ENCODE peak calls at places on chromosome 2, in eight cellular contexts. A is astrocyte, V is prostate gland, H is tibial artery, S is HCT116, G is K562, Y is fibroblast of lung, B is IMR-90. X is an unnamed sample.

GRCh38 chr2:205996156-205996555 is 89.8 kb downstream of the INO80D start:
- DNase-seq in A (no peak), H (no peak), B (no peak), S (no peak), V (no peak), Y (no peak), G (no peak), X (no peak)

GRCh38 chr2:46170611-46171385 is 126.4 kb upstream of the EPAS1 start:
- DNase-seq in S (no peak), G (no peak), V (no peak), A (no peak), B (no peak), H (no peak), Y (no peak), X (no peak)

GRCh38 chr2:12277305-12278034 is 439.3 kb upstream of the TRIB2 start:
- DNase-seq in B (no peak), V (no peak), A (peak; percentile 29), H (no peak), Y (no peak), G (peak; percentile 96), S (no peak), X (no peak)

GRCh38 chr2:182672471-182673165 is 43.4 kb upstream of the DNAJC10 start:
- DNase-seq in A (peak; percentile 80), V (no peak), Y (peak; percentile 61), S (peak; percentile 23), B (peak; percentile 91), G (no peak), H (no peak), X (no peak)

GRCh38 chr2:27350106-27350693 is 6.4 kb downstream of the GTF3C2 start:
- DNase-seq in G (no peak), A (no peak), S (no peak), V (no peak), H (no peak), B (no peak), Y (no peak), X (no peak)

GRCh38 chr2:36338827-36339145 is 16.8 kb upstream of the CRIM1 start:
- DNase-seq in G (no peak), V (no peak), B (peak; percentile 59), Y (no peak), S (no peak), A (peak; percentile 80), H (no peak), X (no peak)

GRCh38 chr2:136000502-136000901 is 15.1 kb upstream of the DARS1 start:
- DNase-seq in Y (no peak), S (no peak), G (no peak), H (no peak), B (no peak), V (no peak), A (no peak), X (no peak)

GRCh38 chr2:179218848-179219594 is 45.6 kb downstream of the SESTD1 start:
- DNase-seq in H (peak; percentile 88), G (peak; percentile 73), S (peak; percentile 67), B (peak; percentile 87), V (peak; percentile 55), A (peak; percentile 60), Y (peak; percentile 91), X (peak; percentile 33)

GRCh38 chr2:239476029-239476756 is 75.4 kb upstream of the HDAC4 start:
- DNase-seq in S (no peak), Y (no peak), V (no peak), B (no peak), G (no peak), H (no peak), A (no peak), X (no peak)

GRCh38 chr2:101109451-101110140 is 41.6 kb downstream of the TBC1D8 start:
- DNase-seq in Y (peak; percentile 34), A (no peak), H (no peak), S (no peak), B (no peak), V (no peak), G (no peak), X (peak; percentile 40)

GRCh38 chr2:44102790-44103642 is 65.7 kb upstream of the PPM1B start:
- DNase-seq in H (no peak), S (no peak), B (no peak), A (no peak), V (peak; percentile 16), G (no peak), Y (no peak), X (peak; percentile 12)

GRCh38 chr2:178827111-178827510 is 19.9 kb upstream of the TTN start:
- DNase-seq in Y (no peak), V (no peak), G (no peak), B (no peak), H (no peak), S (no peak), A (no peak), X (no peak)

DNA sequence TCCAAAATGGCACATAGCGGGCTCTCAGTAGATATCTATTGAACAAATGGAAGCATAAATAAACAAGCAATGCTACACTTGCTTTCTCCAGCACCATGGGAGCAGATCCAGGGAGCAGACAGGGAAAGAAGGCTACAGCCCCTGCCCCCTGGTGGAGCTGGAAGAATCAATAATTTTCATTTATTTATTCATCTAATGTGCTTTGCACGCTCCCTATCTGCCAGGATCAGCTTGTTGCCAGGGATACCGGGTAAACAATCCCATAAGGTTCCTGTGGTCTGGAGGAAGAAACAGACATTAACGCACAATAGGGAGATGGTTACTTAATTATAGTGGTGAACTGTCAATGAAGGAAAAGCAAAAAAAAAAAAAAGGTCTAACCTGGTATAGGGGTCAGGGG is 40.1 kb upstream of the CLASP1 start:
- DNase-seq in A (peak; percentile 44), B (peak; percentile 69), H (no peak), V (peak; percentile 32), Y (peak; percentile 81), S (no peak), G (peak; percentile 39), X (no peak)
- H3K27ac ChIP-seq in A (no peak overlapping the region), B (no peak overlapping the region), H (no peak overlapping the region), V (no peak overlapping the region), Y (no peak overlapping the region), S (no peak overlapping the region), G (no peak overlapping the region), X (no peak overlapping the region)

DNA sequence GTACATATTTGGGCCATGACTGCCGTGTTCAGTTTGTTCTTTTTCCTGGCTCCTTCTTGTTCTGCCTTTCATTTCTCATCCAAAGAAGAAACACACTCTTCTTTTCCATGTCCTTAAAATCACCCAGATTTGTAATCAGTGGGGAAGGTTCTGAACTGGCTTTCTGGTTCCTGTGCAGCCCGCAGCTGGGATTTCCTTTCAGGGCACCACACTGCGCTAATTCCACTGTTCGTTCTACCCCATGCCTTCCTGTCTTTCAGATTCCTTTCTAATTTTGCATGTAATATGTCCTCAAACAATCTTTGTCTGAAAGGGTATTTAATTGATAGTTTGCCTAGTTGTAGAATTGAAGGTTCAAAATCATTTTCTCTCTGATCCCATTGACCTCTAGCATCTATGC is 94.1 kb downstream of the HS1BP3 start:
- DNase-seq in G (no peak), H (no peak), B (no peak), Y (no peak), V (no peak), A (no peak), S (no peak), X (no peak)
- H3K4me3 ChIP-seq in G (no peak overlapping the region), H (no peak overlapping the region), B (no peak overlapping the region), Y (no peak overlapping the region), V (no peak overlapping the region), A (no peak overlapping the region), S (no peak overlapping the region), X (no peak overlapping the region)

DNA sequence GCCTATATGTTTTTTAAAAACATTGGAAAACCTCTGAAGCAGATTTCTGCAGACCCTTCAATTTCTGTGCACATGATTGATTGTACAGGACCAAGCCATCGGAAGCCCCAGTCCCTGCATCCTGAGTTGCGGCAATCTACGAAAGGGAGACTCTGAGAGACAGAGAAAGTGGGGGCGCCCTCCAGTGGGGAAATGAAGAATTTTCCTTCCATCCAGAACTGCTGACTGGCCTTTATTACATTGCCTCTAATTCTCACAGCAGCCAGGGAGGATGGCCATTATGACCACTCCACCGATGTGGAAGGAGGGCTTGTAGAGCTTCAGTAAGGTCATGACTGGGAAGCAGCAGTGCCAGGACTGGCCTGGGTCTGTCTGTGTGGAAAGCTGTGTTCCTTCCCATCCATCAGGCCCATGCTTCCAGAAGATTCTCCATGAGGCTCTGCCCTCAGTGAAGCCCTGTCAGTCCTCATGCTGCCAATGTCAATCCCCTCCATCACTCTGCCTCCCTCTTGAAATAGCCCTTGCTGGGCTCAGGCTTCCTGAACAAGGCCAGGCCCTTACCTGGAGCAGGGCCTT is 20.0 kb upstream of the RESP18 start:
- DNase-seq in Y (peak; percentile 65), B (peak; percentile 53), S (peak; percentile 53), A (peak; percentile 11), V (peak; percentile 10), G (peak; percentile 76), H (peak; percentile 37), X (peak; percentile 52)
- TF ChIP-seq CTCF in Y (peak; percentile 66), B (peak; percentile 72), S (peak; percentile 94), A (peak; percentile 67), V (no peak), G (peak; percentile 68), H (peak; percentile 28), X (peak; percentile 47)

GRCh38 chr2:175035806-175036205 is 30.6 kb upstream of the CHN1 start:
- DNase-seq in Y (no peak), B (no peak), V (no peak), G (no peak), A (no peak), S (no peak), H (no peak), X (no peak)
- H3K27ac ChIP-seq in Y (no peak overlapping the region), B (no peak overlapping the region), V (no peak overlapping the region), G (no peak overlapping the region), A (no peak overlapping the region), S (no peak overlapping the region), H (no peak overlapping the region), X (no peak overlapping the region)

DNA sequence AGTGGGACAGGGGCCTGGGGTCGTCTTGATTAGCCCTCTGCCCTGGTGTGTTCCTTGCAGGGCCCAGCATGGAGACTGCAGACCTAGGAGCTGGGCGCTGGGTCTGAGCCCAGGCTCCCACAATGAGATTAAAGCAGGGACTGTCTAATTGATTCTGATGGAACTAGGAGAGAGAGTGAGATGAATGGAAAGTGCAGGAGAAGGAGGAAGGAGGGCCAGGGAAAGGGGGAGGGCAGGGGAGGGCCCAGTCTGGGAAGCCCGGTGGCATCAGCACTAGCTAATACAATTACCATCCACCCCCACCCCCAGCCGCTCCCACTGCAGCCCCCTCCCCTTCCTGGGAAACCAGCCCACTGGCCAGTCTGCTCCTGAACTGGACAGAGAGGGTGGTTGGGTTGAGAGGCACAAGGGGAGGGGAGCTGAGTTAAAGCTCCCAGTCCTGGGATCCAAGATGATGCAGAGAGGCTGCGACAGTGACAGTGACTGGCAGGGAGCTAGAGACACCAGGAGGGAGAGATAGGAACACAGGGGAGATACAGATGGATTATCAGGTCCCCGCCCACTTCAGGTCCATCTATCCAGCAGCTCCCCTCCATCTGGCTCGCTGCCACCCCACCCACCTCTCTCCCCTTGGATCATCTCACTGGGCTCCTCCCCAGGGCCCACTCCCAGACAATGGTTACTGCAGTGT is 13.2 kb upstream of the TNS1 start:
- DNase-seq in A (no peak), V (no peak), Y (no peak), S (no peak), B (no peak), G (no peak), H (no peak), X (no peak)
- H3K4me3 ChIP-seq in A (no peak overlapping the region), V (no peak overlapping the region), Y (no peak overlapping the region), S (no peak overlapping the region), B (no peak overlapping the region), G (no peak overlapping the region), H (no peak overlapping the region), X (no peak overlapping the region)

X was measured in heart right ventricle.